ENCODE peak calls at places on chromosomes 11 and 22, in seven cellular contexts. One of them, this sample, is unnamed.

GRCh38 chr22:20946080-20946986 is 20.7 kb upstream of the AIFM3 start:
- DNase-seq in kidney tubule cell: peak
- DNase-seq in neural crest cell: no peak
- DNase-seq in lung: peak
- DNase-seq in AG09319: no peak
- DNase-seq in posterior cingulate gyrus: peak
- DNase-seq in activated T-helper 1 cell treated with Interleukin-2 at 50 U/mL for 16 hours: no peak
- DNase-seq in this sample: no peak

GRCh38 chr11:79794484-79795393 is 353.9 kb upstream of the TENM4 start:
- DNase-seq in neural crest cell: no peak
- DNase-seq in activated T-helper 1 cell treated with Interleukin-2 at 50 U/mL for 16 hours: no peak
- DNase-seq in posterior cingulate gyrus: no peak
- DNase-seq in AG09319: no peak
- DNase-seq in kidney tubule cell: peak
- DNase-seq in lung: peak
- DNase-seq in this sample: no peak

GRCh38 chr22:38180841-38181452 is 683 bp downstream of the PLA2G6 start:
- DNase-seq in kidney tubule cell: peak
- DNase-seq in neural crest cell: no peak
- DNase-seq in AG09319: no peak
- DNase-seq in activated T-helper 1 cell treated with Interleukin-2 at 50 U/mL for 16 hours: peak
- DNase-seq in posterior cingulate gyrus: peak
- DNase-seq in lung: peak
- DNase-seq in this sample: no peak

GRCh38 chr11:86519064-86519911 is 144.6 kb downstream of the CCDC81 start:
- DNase-seq in lung: no peak
- DNase-seq in posterior cingulate gyrus: no peak
- DNase-seq in AG09319: no peak
- DNase-seq in kidney tubule cell: peak
- DNase-seq in neural crest cell: no peak
- DNase-seq in activated T-helper 1 cell treated with Interleukin-2 at 50 U/mL for 16 hours: no peak
- DNase-seq in this sample: no peak

GRCh38 chr11:10628506-10629236 is 60.2 kb upstream of the LYVE1 start:
- DNase-seq in activated T-helper 1 cell treated with Interleukin-2 at 50 U/mL for 16 hours: no peak
- DNase-seq in kidney tubule cell: no peak
- DNase-seq in lung: no peak
- DNase-seq in neural crest cell: no peak
- DNase-seq in posterior cingulate gyrus: no peak
- DNase-seq in AG09319: no peak
- DNase-seq in this sample: no peak

GRCh38 chr11:19352072-19352735 is 111.5 kb upstream of the E2F8 start:
- DNase-seq in neural crest cell: no peak
- DNase-seq in posterior cingulate gyrus: no peak
- DNase-seq in AG09319: no peak
- DNase-seq in lung: no peak
- DNase-seq in kidney tubule cell: no peak
- DNase-seq in activated T-helper 1 cell treated with Interleukin-2 at 50 U/mL for 16 hours: no peak
- DNase-seq in this sample: no peak

GRCh38 chr22:39214383-39215069 is 30.3 kb downstream of the PDGFB start:
- DNase-seq in AG09319: no peak
- DNase-seq in neural crest cell: no peak
- DNase-seq in posterior cingulate gyrus: peak
- DNase-seq in lung: no peak
- DNase-seq in activated T-helper 1 cell treated with Interleukin-2 at 50 U/mL for 16 hours: no peak
- DNase-seq in kidney tubule cell: peak
- DNase-seq in this sample: no peak

GRCh38 chr22:18110194-18110943 is at the start of gene TUBA8:
- DNase-seq in neural crest cell: peak
- DNase-seq in posterior cingulate gyrus: peak
- DNase-seq in lung: no peak
- DNase-seq in AG09319: no peak
- DNase-seq in kidney tubule cell: peak
- DNase-seq in activated T-helper 1 cell treated with Interleukin-2 at 50 U/mL for 16 hours: no peak
- DNase-seq in this sample: peak

GRCh38 chr11:62508336-62509058 is 38.1 kb downstream of the AHNAK start:
- DNase-seq in kidney tubule cell: peak
- DNase-seq in AG09319: no peak
- DNase-seq in neural crest cell: peak
- DNase-seq in activated T-helper 1 cell treated with Interleukin-2 at 50 U/mL for 16 hours: no peak
- DNase-seq in lung: peak
- DNase-seq in posterior cingulate gyrus: peak
- DNase-seq in this sample: no peak

GRCh38 chr22:25898707-25899365 is 156.8 kb downstream of the MYO18B start:
- DNase-seq in activated T-helper 1 cell treated with Interleukin-2 at 50 U/mL for 16 hours: no peak
- DNase-seq in kidney tubule cell: peak
- DNase-seq in AG09319: no peak
- DNase-seq in neural crest cell: peak
- DNase-seq in posterior cingulate gyrus: no peak
- DNase-seq in lung: no peak
- DNase-seq in this sample: no peak

GRCh38 chr11:66438009-66438503 is 592 bp downstream of the MRPL11 start:
- DNase-seq in lung: no peak
- DNase-seq in neural crest cell: no peak
- DNase-seq in kidney tubule cell: no peak
- DNase-seq in AG09319: no peak
- DNase-seq in posterior cingulate gyrus: no peak
- DNase-seq in activated T-helper 1 cell treated with Interleukin-2 at 50 U/mL for 16 hours: no peak
- DNase-seq in this sample: no peak

GRCh38 chr11:120717623-120718022 is 206.1 kb downstream of the GRIK4 start:
- DNase-seq in activated T-helper 1 cell treated with Interleukin-2 at 50 U/mL for 16 hours: no peak
- DNase-seq in lung: no peak
- DNase-seq in posterior cingulate gyrus: no peak
- DNase-seq in kidney tubule cell: no peak
- DNase-seq in AG09319: no peak
- DNase-seq in neural crest cell: no peak
- DNase-seq in this sample: no peak

GRCh38 chr22:38462960-38463784 is 4.7 kb upstream of the KDELR3 start:
- DNase-seq in lung: no peak
- DNase-seq in activated T-helper 1 cell treated with Interleukin-2 at 50 U/mL for 16 hours: no peak
- DNase-seq in AG09319: no peak
- DNase-seq in posterior cingulate gyrus: peak
- DNase-seq in kidney tubule cell: peak
- DNase-seq in neural crest cell: peak
- DNase-seq in this sample: no peak

GRCh38 chr11:9922806-9923205 is 258.9 kb downstream of the SWAP70 start:
- DNase-seq in kidney tubule cell: peak
- DNase-seq in neural crest cell: no peak
- DNase-seq in AG09319: no peak
- DNase-seq in posterior cingulate gyrus: no peak
- DNase-seq in lung: no peak
- DNase-seq in activated T-helper 1 cell treated with Interleukin-2 at 50 U/mL for 16 hours: no peak
- DNase-seq in this sample: no peak

GRCh38 chr11:119374632-119375394 is 6.7 kb downstream of the USP2 start:
- DNase-seq in kidney tubule cell: no peak
- DNase-seq in posterior cingulate gyrus: no peak
- DNase-seq in AG09319: no peak
- DNase-seq in activated T-helper 1 cell treated with Interleukin-2 at 50 U/mL for 16 hours: no peak
- DNase-seq in lung: no peak
- DNase-seq in neural crest cell: no peak
- DNase-seq in this sample: no peak

GRCh38 chr11:91932151-91932821 is 292.3 kb upstream of the FAT3 start:
- DNase-seq in AG09319: no peak
- DNase-seq in activated T-helper 1 cell treated with Interleukin-2 at 50 U/mL for 16 hours: no peak
- DNase-seq in lung: no peak
- DNase-seq in neural crest cell: no peak
- DNase-seq in kidney tubule cell: peak
- DNase-seq in posterior cingulate gyrus: no peak
- DNase-seq in this sample: no peak

GRCh38 chr11:19187101-19187500 is 14.7 kb downstream of the CSRP3 start:
- DNase-seq in kidney tubule cell: peak
- DNase-seq in neural crest cell: no peak
- DNase-seq in AG09319: no peak
- DNase-seq in activated T-helper 1 cell treated with Interleukin-2 at 50 U/mL for 16 hours: no peak
- DNase-seq in lung: no peak
- DNase-seq in posterior cingulate gyrus: no peak
- DNase-seq in this sample: no peak

GRCh38 chr11:68441466-68442230 is 18.9 kb upstream of the PPP6R3 start:
- DNase-seq in activated T-helper 1 cell treated with Interleukin-2 at 50 U/mL for 16 hours: no peak
- DNase-seq in kidney tubule cell: peak
- DNase-seq in AG09319: peak
- DNase-seq in neural crest cell: no peak
- DNase-seq in posterior cingulate gyrus: no peak
- DNase-seq in lung: no peak
- DNase-seq in this sample: no peak

GRCh38 chr11:69539416-69540117 is 58.1 kb downstream of the LINC01488 start:
- DNase-seq in lung: peak
- DNase-seq in AG09319: no peak
- DNase-seq in posterior cingulate gyrus: peak
- DNase-seq in kidney tubule cell: peak
- DNase-seq in activated T-helper 1 cell treated with Interleukin-2 at 50 U/mL for 16 hours: no peak
- DNase-seq in neural crest cell: no peak
- DNase-seq in this sample: no peak

GRCh38 chr11:128039140-128040021 is 548.0 kb downstream of the ETS1 start:
- DNase-seq in AG09319: peak
- DNase-seq in kidney tubule cell: peak
- DNase-seq in activated T-helper 1 cell treated with Interleukin-2 at 50 U/mL for 16 hours: peak
- DNase-seq in neural crest cell: no peak
- DNase-seq in lung: peak
- DNase-seq in posterior cingulate gyrus: no peak
- DNase-seq in this sample: peak

GRCh38 chr22:50292643-50293440 is 14.6 kb downstream of the PLXNB2 start:
- DNase-seq in neural crest cell: no peak
- DNase-seq in kidney tubule cell: peak
- DNase-seq in activated T-helper 1 cell treated with Interleukin-2 at 50 U/mL for 16 hours: no peak
- DNase-seq in AG09319: no peak
- DNase-seq in posterior cingulate gyrus: no peak
- DNase-seq in lung: no peak
- DNase-seq in this sample: no peak

GRCh38 chr11:1295086-1295485 is 14.3 kb downstream of the TOLLIP start:
- DNase-seq in activated T-helper 1 cell treated with Interleukin-2 at 50 U/mL for 16 hours: no peak
- DNase-seq in kidney tubule cell: no peak
- DNase-seq in posterior cingulate gyrus: peak
- DNase-seq in lung: no peak
- DNase-seq in neural crest cell: no peak
- DNase-seq in AG09319: no peak
- DNase-seq in this sample: no peak

GRCh38 chr11:112477929-112478317 is 217.3 kb upstream of the PLET1 start:
- DNase-seq in lung: peak
- DNase-seq in neural crest cell: no peak
- DNase-seq in posterior cingulate gyrus: no peak
- DNase-seq in AG09319: no peak
- DNase-seq in kidney tubule cell: peak
- DNase-seq in activated T-helper 1 cell treated with Interleukin-2 at 50 U/mL for 16 hours: no peak
- DNase-seq in this sample: no peak

GRCh38 chr22:22604326-22605073 is 39.9 kb upstream of the GGTLC2 start:
- DNase-seq in posterior cingulate gyrus: no peak
- DNase-seq in AG09319: no peak
- DNase-seq in kidney tubule cell: no peak
- DNase-seq in neural crest cell: no peak
- DNase-seq in activated T-helper 1 cell treated with Interleukin-2 at 50 U/mL for 16 hours: no peak
- DNase-seq in lung: no peak
- DNase-seq in this sample: no peak

GRCh38 chr22:44450503-44450902 is 47.5 kb downstream of the RTL6 start:
- DNase-seq in kidney tubule cell: no peak
- DNase-seq in neural crest cell: no peak
- DNase-seq in AG09319: no peak
- DNase-seq in lung: no peak
- DNase-seq in activated T-helper 1 cell treated with Interleukin-2 at 50 U/mL for 16 hours: no peak
- DNase-seq in posterior cingulate gyrus: no peak
- DNase-seq in this sample: no peak

GRCh38 chr11:134397304-134398078 is 14.6 kb downstream of the B3GAT1 start:
- DNase-seq in lung: no peak
- DNase-seq in posterior cingulate gyrus: peak
- DNase-seq in neural crest cell: no peak
- DNase-seq in AG09319: no peak
- DNase-seq in activated T-helper 1 cell treated with Interleukin-2 at 50 U/mL for 16 hours: no peak
- DNase-seq in kidney tubule cell: no peak
- DNase-seq in this sample: no peak

GRCh38 chr11:118610220-118610772 is 2.9 kb downstream of the PHLDB1 start:
- DNase-seq in lung: no peak
- DNase-seq in neural crest cell: no peak
- DNase-seq in activated T-helper 1 cell treated with Interleukin-2 at 50 U/mL for 16 hours: peak
- DNase-seq in kidney tubule cell: no peak
- DNase-seq in posterior cingulate gyrus: no peak
- DNase-seq in AG09319: no peak
- DNase-seq in this sample: no peak